ENCODE peak calls at places on chromosome 2, in five cellular contexts. Y, V, H, N and I are unnamed samples.

GRCh38 chr2:148914463-148914862 is 39.4 kb downstream of the KIF5C start:
- DNase-seq in H (no peak), V (no peak), Y (no peak), N (no peak), I (no peak)

GRCh38 chr2:236833501-236834186 is 252.0 kb upstream of the COPS8 start:
- DNase-seq in N (no peak), H (no peak), Y (peak), V (no peak), I (peak)

GRCh38 chr2:26245231-26245732 is 543 bp downstream of the HADHB start:
- DNase-seq in N (no peak), Y (peak), H (peak), V (no peak), I (peak)

GRCh38 chr2:172094319-172095145 is 8.2 kb downstream of the DLX2 start:
- DNase-seq in N (peak), H (peak), V (no peak), Y (no peak), I (no peak)

GRCh38 chr2:25250331-25251031 is 82.1 kb upstream of the POMC start:
- DNase-seq in Y (peak), N (no peak), H (no peak), V (no peak), I (peak)

GRCh38 chr2:132416080-132416911 is at the start of gene GPR39:
- DNase-seq in V (peak), H (peak), Y (peak), N (peak), I (peak)

GRCh38 chr2:134253117-134253704 is 661 bp upstream of the MGAT5 start:
- DNase-seq in N (no peak), H (no peak), V (no peak), Y (no peak), I (no peak)

GRCh38 chr2:67346718-67347407 is 50.3 kb upstream of the ETAA1 start:
- DNase-seq in N (no peak), Y (peak), H (no peak), V (no peak), I (peak)

GRCh38 chr2:169014780-169015179 is 16.3 kb downstream of the ABCB11 start:
- DNase-seq in N (no peak), H (no peak), V (no peak), Y (no peak), I (no peak)

GRCh38 chr2:195559431-195559914 is 97.6 kb upstream of the SLC39A10 start:
- DNase-seq in V (peak), H (no peak), Y (peak), N (no peak), I (peak)

GRCh38 chr2:24857741-24858140 is 62.3 kb downstream of the ADCY3 start:
- DNase-seq in N (no peak), H (no peak), Y (no peak), V (no peak), I (no peak)

GRCh38 chr2:8566788-8567468 is 114.9 kb upstream of the ID2 start:
- DNase-seq in N (no peak), H (no peak), Y (no peak), V (peak), I (no peak)

DNA sequence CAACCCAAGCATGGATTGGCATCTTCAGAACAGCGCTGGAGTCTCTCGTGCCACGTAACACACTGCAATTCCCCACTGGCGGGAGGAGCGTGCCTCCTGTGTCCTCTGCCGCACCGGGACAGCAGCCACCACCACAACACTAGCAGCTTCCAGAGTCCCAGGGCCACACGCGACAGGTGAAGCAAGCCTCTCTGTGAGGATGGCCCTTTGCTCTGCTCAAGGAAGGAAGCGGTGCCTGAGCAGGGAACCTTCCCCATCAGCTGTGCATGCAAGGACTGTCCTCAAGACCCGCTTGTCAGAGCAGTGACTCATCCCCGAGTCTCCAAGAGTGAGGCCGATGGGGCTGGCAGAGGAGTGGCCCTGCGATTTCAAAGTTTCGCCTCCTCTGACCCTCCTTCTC is 44.0 kb downstream of the TTC32 start:
- DNase-seq in N (no peak), H (no peak), Y (no peak), V (no peak), I (no peak)
- H2BK12ac ChIP-seq in N (no peak), H (no peak), Y (no peak), V (no peak), I (no peak)

GRCh38 chr2:164803772-164804466 is 37.7 kb downstream of the COBLL1 start:
- DNase-seq in H (no peak), V (no peak), N (no peak), Y (peak), I (no peak)
- H3K27ac ChIP-seq in H (no peak), V (no peak), N (no peak), Y (no peak), I (no peak)

GRCh38 chr2:229873123-229873581 is 48.7 kb downstream of the TRIP12 start:
- DNase-seq in Y (no peak), H (no peak), V (no peak), N (no peak), I (no peak)

GRCh38 chr2:229879551-229879950 is 42.3 kb downstream of the TRIP12 start:
- DNase-seq in N (no peak), V (no peak), Y (no peak), H (no peak), I (no peak)

GRCh38 chr2:229875549-229875948 is 46.3 kb downstream of the TRIP12 start:
- DNase-seq in Y (no peak), H (no peak), V (no peak), N (no peak), I (no peak)

GRCh38 chr2:229870903-229871650 is 50.7 kb downstream of the TRIP12 start:
- DNase-seq in N (no peak), V (no peak), H (no peak), Y (no peak), I (no peak)

DNA sequence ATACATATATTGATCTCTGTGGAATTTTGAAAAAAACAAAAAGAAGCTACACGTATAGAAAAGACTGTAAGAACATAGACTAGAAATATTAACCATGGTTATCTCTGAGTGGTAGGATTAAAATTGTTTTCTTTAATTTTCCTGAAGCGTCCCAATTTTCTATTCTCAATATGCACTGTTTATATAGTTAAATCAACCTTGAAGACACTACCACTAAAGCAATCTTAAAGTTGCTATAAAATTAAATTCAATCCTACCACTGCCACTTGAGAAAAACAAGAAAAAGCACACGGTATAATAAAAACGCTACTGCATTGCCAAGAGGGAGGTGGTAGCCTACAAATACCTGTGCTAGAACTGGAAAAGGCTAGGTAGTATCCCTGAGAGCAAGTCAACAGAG is 47.2 kb downstream of the TRIP12 start:
- DNase-seq in Y (no peak), H (no peak), V (no peak), N (no peak), I (no peak)
- H2BK12ac ChIP-seq in Y (no peak), H (no peak), V (no peak), N (no peak), I (no peak)

DNA sequence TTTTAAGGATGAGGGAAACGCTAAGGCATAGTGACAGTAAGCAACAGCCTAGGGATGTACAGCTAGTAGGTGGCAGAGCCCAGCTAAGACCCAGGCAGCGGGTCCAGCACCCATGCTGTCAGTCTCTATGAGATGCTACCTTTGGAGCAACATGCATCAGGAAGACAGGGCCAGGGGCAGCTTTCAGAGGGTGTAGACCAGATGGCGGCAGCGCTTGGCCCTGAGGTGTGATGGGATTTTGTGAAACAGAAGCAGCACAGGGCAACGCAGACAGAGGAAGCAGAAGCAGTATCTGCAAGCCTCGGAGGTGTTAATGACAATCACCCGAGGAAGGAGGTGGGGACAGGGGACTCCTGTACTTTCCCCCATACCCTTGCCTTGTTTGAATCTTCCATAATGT is 43.2 kb downstream of the SDC1 start:
- DNase-seq in N (no peak), H (no peak), V (no peak), Y (no peak), I (no peak)
- H3K27ac ChIP-seq in N (no peak), H (no peak), V (no peak), Y (no peak), I (no peak)